ENCODE peak calls at places on chromosomes 5 and 9, in eight cellular contexts. U is gastroesophageal sphincter; K is RWPE2; P is naive thymus-derived CD8-positive, alpha-beta T cell; Q is foreskin keratinocyte; D is activated CD8-positive, alpha-beta memory T cell treated with anti-CD3 and anti-CD28 coated beads, Interleukin-2, amount 10 ng/mL, durations not matched to agents 7 days and 5 days; E is right cardiac atrium; M is heart right ventricle. F is an unnamed sample.

GRCh38 chr9:94011134-94011533 is 56.0 kb upstream of the BARX1 start:
- ATAC-seq in U (peak), K (peak), P (peak), Q (no peak), D (no peak), E (peak), M (peak), F (no peak)

GRCh38 chr5:159010611-159011497 is 88.9 kb downstream of the EBF1 start:
- ATAC-seq in U (peak), K (no peak), P (no peak), Q (no peak), D (no peak), E (peak), M (peak), F (no peak)

GRCh38 chr9:123327697-123328100 is 28.3 kb upstream of the CRB2 start:
- ATAC-seq in U (no peak), K (peak), P (no peak), Q (peak), D (no peak), E (peak), M (no peak), F (no peak)

GRCh38 chr9:115084157-115084556 is 33.8 kb downstream of the TNC start:
- ATAC-seq in U (no peak), K (no peak), P (no peak), Q (no peak), D (no peak), E (no peak), M (no peak), F (no peak)

GRCh38 chr5:109676920-109677319 is 12.8 kb upstream of the MAN2A1 start:
- ATAC-seq in U (no peak), K (no peak), P (no peak), Q (no peak), D (no peak), E (no peak), M (peak), F (no peak)

GRCh38 chr9:35645736-35646582 is 4.8 kb downstream of the SIT1 start:
- ATAC-seq in U (peak), K (peak), P (no peak), Q (peak), D (peak), E (peak), M (peak), F (peak)

GRCh38 chr9:33453286-33453882 is 6.0 kb upstream of the AQP3 start:
- ATAC-seq in U (no peak), K (no peak), P (no peak), Q (peak), D (peak), E (no peak), M (no peak), F (peak)

GRCh38 chr5:156431956-156432829 is 105.2 kb downstream of the SGCD start:
- ATAC-seq in U (no peak), K (no peak), P (no peak), Q (no peak), D (no peak), E (no peak), M (peak), F (no peak)

GRCh38 chr5:150663936-150664335 is 2.9 kb downstream of the MYOZ3 start:
- ATAC-seq in U (no peak), K (no peak), P (no peak), Q (peak), D (no peak), E (no peak), M (no peak), F (no peak)

GRCh38 chr9:92721548-92721947 is 43.1 kb downstream of the BICD2 start:
- ATAC-seq in U (no peak), K (no peak), P (no peak), Q (no peak), D (no peak), E (no peak), M (no peak), F (no peak)

GRCh38 chr5:155027993-155028629 is 14.6 kb downstream of the KIF4B start:
- ATAC-seq in U (no peak), K (peak), P (no peak), Q (peak), D (no peak), E (no peak), M (no peak), F (no peak)

GRCh38 chr5:34740306-34740891 is 84.3 kb downstream of the RAI14 start:
- ATAC-seq in U (no peak), K (no peak), P (no peak), Q (no peak), D (no peak), E (peak), M (peak), F (no peak)

GRCh38 chr5:97550818-97551217 is 367.8 kb upstream of the RIOK2 start:
- ATAC-seq in U (no peak), K (no peak), P (no peak), Q (no peak), D (no peak), E (no peak), M (no peak), F (no peak)

GRCh38 chr9:94783121-94783664 is 56.7 kb downstream of the AOPEP start:
- ATAC-seq in U (peak), K (peak), P (no peak), Q (peak), D (no peak), E (peak), M (peak), F (peak)